ENCODE peak calls at places on chromosomes 11 and 22, in six cellular contexts. K, M, T, S, C and N are unnamed samples.

GRCh38 chr11:2302844-2303626 is 1.2 kb downstream of the TSPAN32 start:
- DNase-seq in K (no peak), M (peak), T (no peak), S (no peak), C (no peak), N (no peak)

GRCh38 chr11:70699294-70700221 is 301.2 kb downstream of the CTTN start:
- DNase-seq in K (no peak), M (peak), T (no peak), S (no peak), C (no peak), N (no peak)

GRCh38 chr11:36023922-36024321 is 80.1 kb downstream of the LDLRAD3 start:
- DNase-seq in K (peak), M (no peak), T (no peak), S (no peak), C (no peak), N (no peak)

GRCh38 chr11:81197396-81197795 is 1536.3 kb downstream of the FAM181B start:
- DNase-seq in K (no peak), M (no peak), T (no peak), S (no peak), C (no peak), N (no peak)

GRCh38 chr11:57378166-57378565 is 2.8 kb downstream of the PRG3 start:
- DNase-seq in K (peak), M (no peak), T (no peak), S (no peak), C (no peak), N (no peak)

GRCh38 chr11:46553746-46554204 is 40.0 kb downstream of the AMBRA1 start:
- DNase-seq in K (peak), M (no peak), T (no peak), S (no peak), C (no peak), N (no peak)

GRCh38 chr11:121557348-121557747 is 104.6 kb upstream of the SORL1-AS1 start:
- DNase-seq in K (no peak), M (no peak), T (no peak), S (no peak), C (no peak), N (no peak)

GRCh38 chr11:12540075-12540685 is 134.0 kb upstream of the TEAD1 start:
- DNase-seq in K (peak), M (no peak), T (no peak), S (no peak), C (no peak), N (no peak)

GRCh38 chr11:63919267-63920125 is 2.5 kb upstream of the RCOR2 start:
- DNase-seq in K (peak), M (peak), T (no peak), S (peak), C (no peak), N (peak)

GRCh38 chr22:46734830-46735453 is 3.1 kb downstream of the CERK start:
- DNase-seq in K (no peak), M (no peak), T (peak), S (peak), C (no peak), N (no peak)

GRCh38 chr11:75429902-75430691 is 2.9 kb downstream of the KLHL35 start:
- DNase-seq in K (peak), M (peak), T (peak), S (no peak), C (no peak), N (peak)

GRCh38 chr11:94457118-94458029 is 36.3 kb downstream of the MRE11 start:
- DNase-seq in K (no peak), M (no peak), T (no peak), S (no peak), C (no peak), N (no peak)

GRCh38 chr11:64070301-64070656 is 34.5 kb downstream of the FLRT1 start:
- DNase-seq in K (no peak), M (peak), T (no peak), S (no peak), C (no peak), N (no peak)

GRCh38 chr11:8408151-8408930 is 144.7 kb upstream of the LMO1 start:
- DNase-seq in K (peak), M (no peak), T (no peak), S (no peak), C (no peak), N (no peak)

GRCh38 chr22:28951530-28951929 is 68.2 kb downstream of the ZNRF3 start:
- DNase-seq in K (no peak), M (peak), T (no peak), S (no peak), C (no peak), N (no peak)

GRCh38 chr22:27999876-28000275 is 80.8 kb upstream of the PITPNB start:
- DNase-seq in K (no peak), M (no peak), T (no peak), S (no peak), C (no peak), N (no peak)

GRCh38 chr22:30423296-30423958 is 2.1 kb upstream of the MTFP1 start:
- DNase-seq in K (no peak), M (no peak), T (peak), S (no peak), C (no peak), N (peak)

GRCh38 chr11:64568041-64568571 is 22.9 kb upstream of the SLC22A12 start:
- DNase-seq in K (no peak), M (peak), T (no peak), S (peak), C (no peak), N (peak)

GRCh38 chr11:126474220-126474619 is 118.7 kb downstream of the ST3GAL4 start:
- DNase-seq in K (no peak), M (no peak), T (no peak), S (no peak), C (no peak), N (no peak)

GRCh38 chr11:74749127-74749964 is 697 bp downstream of the RNF169 start:
- DNase-seq in K (peak), M (peak), T (peak), S (peak), C (no peak), N (peak)

GRCh38 chr22:50674606-50675552 is 2.3 kb downstream of the SHANK3 start:
- DNase-seq in K (no peak), M (peak), T (no peak), S (peak), C (no peak), N (peak)

GRCh38 chr22:20660441-20661054 is 113.4 kb upstream of the SERPIND1 start:
- DNase-seq in K (no peak), M (no peak), T (no peak), S (no peak), C (no peak), N (no peak)

GRCh38 chr11:2458321-2458720 is 13.5 kb downstream of the KCNQ1 start:
- DNase-seq in K (no peak), M (no peak), T (no peak), S (no peak), C (no peak), N (no peak)

GRCh38 chr11:63491614-63492372 is 826 bp upstream of the PLAAT5 start:
- DNase-seq in K (no peak), M (no peak), T (no peak), S (no peak), C (no peak), N (no peak)

GRCh38 chr11:13297917-13298356 is 20.3 kb downstream of the BMAL1 start:
- DNase-seq in K (no peak), M (no peak), T (no peak), S (no peak), C (no peak), N (no peak)

GRCh38 chr22:42344391-42344861 is 74.0 kb upstream of the TCF20 start:
- DNase-seq in K (peak), M (peak), T (no peak), S (no peak), C (no peak), N (peak)

GRCh38 chr11:61460474-61460881 is 30.6 kb downstream of the SDHAF2 start:
- DNase-seq in K (peak), M (no peak), T (no peak), S (no peak), C (no peak), N (no peak)

GRCh38 chr22:48428556-48429371 is 1398.9 kb downstream of the BRD1 start:
- DNase-seq in K (peak), M (no peak), T (no peak), S (no peak), C (peak), N (no peak)

GRCh38 chr11:125404136-125404810 is 91.8 kb downstream of the FEZ1 start:
- DNase-seq in K (no peak), M (peak), T (no peak), S (no peak), C (no peak), N (no peak)